ENCODE peak calls at places on chromosomes 4 and X, in seven cellular contexts. One of them, this sample, is unnamed.

GRCh38 chr4:79364048-79364447 is 38.2 kb upstream of the NAA11 start:
- DNase-seq in RWPE1: no peak
- DNase-seq in PC-9: no peak
- DNase-seq in activated B cell treated with CpG ODN at 0.5 μM for 24 hours: no peak
- DNase-seq in activated CD8-positive, alpha-beta T cell treated with anti-CD3 and anti-CD28 coated beads for 36 hours: no peak
- DNase-seq in upper lobe of right lung: no peak
- DNase-seq in AG09319: no peak
- DNase-seq in this sample: no peak

GRCh38 chr4:66034671-66035070 is 364.4 kb upstream of the EPHA5 start:
- DNase-seq in activated CD8-positive, alpha-beta T cell treated with anti-CD3 and anti-CD28 coated beads for 36 hours: no peak
- DNase-seq in activated B cell treated with CpG ODN at 0.5 μM for 24 hours: no peak
- DNase-seq in PC-9: no peak
- DNase-seq in upper lobe of right lung: no peak
- DNase-seq in AG09319: no peak
- DNase-seq in RWPE1: no peak
- DNase-seq in this sample: no peak

GRCh38 chrX:110162867-110163266 is 155.0 kb downstream of the AMMECR1 start:
- DNase-seq in activated CD8-positive, alpha-beta T cell treated with anti-CD3 and anti-CD28 coated beads for 36 hours: no peak
- DNase-seq in RWPE1: no peak
- DNase-seq in AG09319: no peak
- DNase-seq in PC-9: peak; percentile 50
- DNase-seq in activated B cell treated with CpG ODN at 0.5 μM for 24 hours: no peak
- DNase-seq in upper lobe of right lung: no peak
- DNase-seq in this sample: no peak

GRCh38 chr4:158025131-158025530 is 147.7 kb downstream of the GASK1B start:
- DNase-seq in PC-9: peak; percentile 23
- DNase-seq in RWPE1: peak; percentile 50
- DNase-seq in activated CD8-positive, alpha-beta T cell treated with anti-CD3 and anti-CD28 coated beads for 36 hours: no peak
- DNase-seq in upper lobe of right lung: no peak
- DNase-seq in activated B cell treated with CpG ODN at 0.5 μM for 24 hours: no peak
- DNase-seq in AG09319: no peak
- DNase-seq in this sample: no peak

GRCh38 chrX:135463937-135464336 is 42.2 kb downstream of the SMIM10L2A start:
- DNase-seq in RWPE1: no peak
- DNase-seq in PC-9: no peak
- DNase-seq in upper lobe of right lung: no peak
- DNase-seq in AG09319: no peak
- DNase-seq in activated B cell treated with CpG ODN at 0.5 μM for 24 hours: no peak
- DNase-seq in activated CD8-positive, alpha-beta T cell treated with anti-CD3 and anti-CD28 coated beads for 36 hours: no peak
- DNase-seq in this sample: no peak

GRCh38 chrX:70664726-70665125 is 220.1 kb downstream of the DLG3 start:
- DNase-seq in AG09319: peak; percentile 2
- DNase-seq in RWPE1: peak; percentile 2
- DNase-seq in activated B cell treated with CpG ODN at 0.5 μM for 24 hours: no peak
- DNase-seq in upper lobe of right lung: no peak
- DNase-seq in PC-9: no peak
- DNase-seq in activated CD8-positive, alpha-beta T cell treated with anti-CD3 and anti-CD28 coated beads for 36 hours: peak; percentile 12
- DNase-seq in this sample: peak; percentile 6

GRCh38 chr4:100983426-100983825 is 363.9 kb downstream of the PPP3CA start:
- DNase-seq in activated B cell treated with CpG ODN at 0.5 μM for 24 hours: no peak
- DNase-seq in activated CD8-positive, alpha-beta T cell treated with anti-CD3 and anti-CD28 coated beads for 36 hours: no peak
- DNase-seq in RWPE1: no peak
- DNase-seq in upper lobe of right lung: no peak
- DNase-seq in AG09319: no peak
- DNase-seq in PC-9: no peak
- DNase-seq in this sample: no peak

GRCh38 chrX:107576392-107576791 is 51.9 kb upstream of the PRPS1 start:
- DNase-seq in PC-9: no peak
- DNase-seq in AG09319: no peak
- DNase-seq in activated CD8-positive, alpha-beta T cell treated with anti-CD3 and anti-CD28 coated beads for 36 hours: no peak
- DNase-seq in upper lobe of right lung: no peak
- DNase-seq in RWPE1: no peak
- DNase-seq in activated B cell treated with CpG ODN at 0.5 μM for 24 hours: no peak
- DNase-seq in this sample: no peak

GRCh38 chrX:151902813-151903591 is 9.7 kb upstream of the MAGEA4 start:
- DNase-seq in activated B cell treated with CpG ODN at 0.5 μM for 24 hours: no peak
- DNase-seq in activated CD8-positive, alpha-beta T cell treated with anti-CD3 and anti-CD28 coated beads for 36 hours: no peak
- DNase-seq in upper lobe of right lung: no peak
- DNase-seq in RWPE1: peak; percentile 68
- DNase-seq in AG09319: peak; percentile 50
- DNase-seq in PC-9: peak; percentile 47
- DNase-seq in this sample: no peak

GRCh38 chrX:357693-358471 is 28.8 kb downstream of the PPP2R3B start:
- DNase-seq in activated CD8-positive, alpha-beta T cell treated with anti-CD3 and anti-CD28 coated beads for 36 hours: peak; percentile 76
- DNase-seq in upper lobe of right lung: peak; percentile 64
- DNase-seq in AG09319: no peak
- DNase-seq in activated B cell treated with CpG ODN at 0.5 μM for 24 hours: no peak
- DNase-seq in PC-9: no peak
- DNase-seq in RWPE1: peak; percentile 18
- DNase-seq in this sample: no peak

GRCh38 chrX:3271485-3272186 is 74.8 kb downstream of the MXRA5 start:
- DNase-seq in activated CD8-positive, alpha-beta T cell treated with anti-CD3 and anti-CD28 coated beads for 36 hours: no peak
- DNase-seq in activated B cell treated with CpG ODN at 0.5 μM for 24 hours: no peak
- DNase-seq in AG09319: peak; percentile 42
- DNase-seq in RWPE1: peak; percentile 45
- DNase-seq in PC-9: no peak
- DNase-seq in upper lobe of right lung: no peak
- DNase-seq in this sample: no peak

GRCh38 chr4:156388826-156389225 is 435.2 kb upstream of the CTSO start:
- DNase-seq in activated B cell treated with CpG ODN at 0.5 μM for 24 hours: no peak
- DNase-seq in AG09319: no peak
- DNase-seq in PC-9: no peak
- DNase-seq in activated CD8-positive, alpha-beta T cell treated with anti-CD3 and anti-CD28 coated beads for 36 hours: no peak
- DNase-seq in RWPE1: no peak
- DNase-seq in upper lobe of right lung: no peak
- DNase-seq in this sample: no peak

GRCh38 chr4:59598233-59598618 is 1601.9 kb upstream of the ADGRL3 start:
- DNase-seq in activated CD8-positive, alpha-beta T cell treated with anti-CD3 and anti-CD28 coated beads for 36 hours: no peak
- DNase-seq in PC-9: no peak
- DNase-seq in RWPE1: no peak
- DNase-seq in AG09319: no peak
- DNase-seq in upper lobe of right lung: peak; percentile 26
- DNase-seq in activated B cell treated with CpG ODN at 0.5 μM for 24 hours: no peak
- DNase-seq in this sample: no peak

GRCh38 chr4:128649575-128650205 is 159.8 kb upstream of the JADE1 start:
- DNase-seq in activated B cell treated with CpG ODN at 0.5 μM for 24 hours: no peak
- DNase-seq in activated CD8-positive, alpha-beta T cell treated with anti-CD3 and anti-CD28 coated beads for 36 hours: no peak
- DNase-seq in RWPE1: no peak
- DNase-seq in AG09319: no peak
- DNase-seq in PC-9: no peak
- DNase-seq in upper lobe of right lung: no peak
- DNase-seq in this sample: no peak

GRCh38 chr4:17010426-17011087 is 112.1 kb upstream of the LDB2 start:
- DNase-seq in PC-9: no peak
- DNase-seq in upper lobe of right lung: no peak
- DNase-seq in activated CD8-positive, alpha-beta T cell treated with anti-CD3 and anti-CD28 coated beads for 36 hours: no peak
- DNase-seq in RWPE1: no peak
- DNase-seq in AG09319: no peak
- DNase-seq in activated B cell treated with CpG ODN at 0.5 μM for 24 hours: no peak
- DNase-seq in this sample: no peak

GRCh38 chr4:1864076-1865008 is 6.9 kb upstream of the NSD2 start:
- DNase-seq in upper lobe of right lung: no peak
- DNase-seq in PC-9: no peak
- DNase-seq in activated CD8-positive, alpha-beta T cell treated with anti-CD3 and anti-CD28 coated beads for 36 hours: no peak
- DNase-seq in AG09319: no peak
- DNase-seq in RWPE1: no peak
- DNase-seq in activated B cell treated with CpG ODN at 0.5 μM for 24 hours: no peak
- DNase-seq in this sample: no peak

GRCh38 chrX:108270739-108271396 is 167.4 kb downstream of the COL4A6 start:
- DNase-seq in AG09319: no peak
- DNase-seq in upper lobe of right lung: no peak
- DNase-seq in activated CD8-positive, alpha-beta T cell treated with anti-CD3 and anti-CD28 coated beads for 36 hours: no peak
- DNase-seq in activated B cell treated with CpG ODN at 0.5 μM for 24 hours: no peak
- DNase-seq in RWPE1: no peak
- DNase-seq in PC-9: no peak
- DNase-seq in this sample: no peak

GRCh38 chr4:177519481-177520270 is 77.4 kb upstream of the AGA start:
- DNase-seq in activated B cell treated with CpG ODN at 0.5 μM for 24 hours: no peak
- DNase-seq in PC-9: no peak
- DNase-seq in upper lobe of right lung: no peak
- DNase-seq in activated CD8-positive, alpha-beta T cell treated with anti-CD3 and anti-CD28 coated beads for 36 hours: no peak
- DNase-seq in AG09319: no peak
- DNase-seq in RWPE1: no peak
- DNase-seq in this sample: no peak

GRCh38 chr4:166279261-166279660 is 406.2 kb downstream of the TLL1 start:
- DNase-seq in activated B cell treated with CpG ODN at 0.5 μM for 24 hours: no peak
- DNase-seq in RWPE1: no peak
- DNase-seq in upper lobe of right lung: no peak
- DNase-seq in AG09319: no peak
- DNase-seq in activated CD8-positive, alpha-beta T cell treated with anti-CD3 and anti-CD28 coated beads for 36 hours: no peak
- DNase-seq in PC-9: no peak
- DNase-seq in this sample: no peak

GRCh38 chr4:166277851-166278250 is 404.8 kb downstream of the TLL1 start:
- DNase-seq in RWPE1: no peak
- DNase-seq in AG09319: no peak
- DNase-seq in activated B cell treated with CpG ODN at 0.5 μM for 24 hours: no peak
- DNase-seq in PC-9: no peak
- DNase-seq in upper lobe of right lung: no peak
- DNase-seq in activated CD8-positive, alpha-beta T cell treated with anti-CD3 and anti-CD28 coated beads for 36 hours: no peak
- DNase-seq in this sample: no peak

GRCh38 chr4:166277406-166277805 is 404.4 kb downstream of the TLL1 start:
- DNase-seq in activated CD8-positive, alpha-beta T cell treated with anti-CD3 and anti-CD28 coated beads for 36 hours: no peak
- DNase-seq in RWPE1: no peak
- DNase-seq in upper lobe of right lung: no peak
- DNase-seq in PC-9: no peak
- DNase-seq in AG09319: no peak
- DNase-seq in activated B cell treated with CpG ODN at 0.5 μM for 24 hours: no peak
- DNase-seq in this sample: no peak

GRCh38 chr4:166274136-166274761 is 401.2 kb downstream of the TLL1 start:
- DNase-seq in PC-9: no peak
- DNase-seq in RWPE1: no peak
- DNase-seq in activated B cell treated with CpG ODN at 0.5 μM for 24 hours: no peak
- DNase-seq in AG09319: no peak
- DNase-seq in upper lobe of right lung: no peak
- DNase-seq in activated CD8-positive, alpha-beta T cell treated with anti-CD3 and anti-CD28 coated beads for 36 hours: no peak
- DNase-seq in this sample: no peak

GRCh38 chr4:166274775-166275174 is 401.7 kb downstream of the TLL1 start:
- DNase-seq in activated B cell treated with CpG ODN at 0.5 μM for 24 hours: no peak
- DNase-seq in PC-9: no peak
- DNase-seq in RWPE1: no peak
- DNase-seq in upper lobe of right lung: no peak
- DNase-seq in AG09319: no peak
- DNase-seq in activated CD8-positive, alpha-beta T cell treated with anti-CD3 and anti-CD28 coated beads for 36 hours: no peak
- DNase-seq in this sample: no peak
- TF ChIP-seq CTCF in activated B cell treated with CpG ODN at 0.5 μM for 24 hours: no peak
- TF ChIP-seq CTCF in PC-9: no peak
- TF ChIP-seq CTCF in RWPE1: no peak
- TF ChIP-seq CTCF in upper lobe of right lung: no peak
- TF ChIP-seq CTCF in AG09319: no peak
- TF ChIP-seq CTCF in activated CD8-positive, alpha-beta T cell treated with anti-CD3 and anti-CD28 coated beads for 36 hours: no peak
- TF ChIP-seq CTCF in this sample: no peak

DNA sequence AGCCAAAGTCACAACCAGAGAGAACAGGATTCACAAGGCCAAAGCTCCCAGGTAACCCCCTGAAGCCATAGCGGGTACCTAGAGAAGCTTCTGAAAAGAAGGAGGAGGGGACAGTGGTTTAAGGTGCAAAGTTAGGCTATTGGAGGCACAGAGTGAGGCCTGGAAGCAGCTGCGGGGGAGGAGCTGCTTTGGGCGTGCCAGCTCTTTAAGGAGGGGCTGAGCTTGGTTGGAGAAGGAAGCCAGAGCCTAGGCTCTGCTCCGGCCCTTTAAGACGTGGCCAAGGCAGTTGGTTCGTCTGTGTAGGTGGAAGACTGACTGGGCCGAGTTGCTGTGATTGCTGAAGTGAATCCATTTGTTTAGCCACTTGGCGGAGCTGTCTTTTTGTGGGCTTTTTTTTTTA is 1.5 kb downstream of the KLF8 start:
- DNase-seq in AG09319: peak; percentile 4
- DNase-seq in activated CD8-positive, alpha-beta T cell treated with anti-CD3 and anti-CD28 coated beads for 36 hours: peak; percentile 19
- DNase-seq in upper lobe of right lung: peak; percentile 80
- DNase-seq in RWPE1: no peak
- DNase-seq in PC-9: peak; percentile 90
- DNase-seq in activated B cell treated with CpG ODN at 0.5 μM for 24 hours: peak; percentile 14
- DNase-seq in this sample: peak; percentile 50
- TF ChIP-seq CTCF in AG09319: no peak
- TF ChIP-seq CTCF in activated CD8-positive, alpha-beta T cell treated with anti-CD3 and anti-CD28 coated beads for 36 hours: no peak
- TF ChIP-seq CTCF in upper lobe of right lung: peak; percentile 16
- TF ChIP-seq CTCF in RWPE1: no peak
- TF ChIP-seq CTCF in PC-9: no peak
- TF ChIP-seq CTCF in activated B cell treated with CpG ODN at 0.5 μM for 24 hours: no peak
- TF ChIP-seq CTCF in this sample: no peak

GRCh38 chr4:144715230-144715629 is 69.3 kb downstream of the HHIP start:
- DNase-seq in activated CD8-positive, alpha-beta T cell treated with anti-CD3 and anti-CD28 coated beads for 36 hours: no peak
- DNase-seq in RWPE1: no peak
- DNase-seq in PC-9: no peak
- DNase-seq in activated B cell treated with CpG ODN at 0.5 μM for 24 hours: no peak
- DNase-seq in upper lobe of right lung: no peak
- DNase-seq in AG09319: no peak
- DNase-seq in this sample: no peak
- TF ChIP-seq CTCF in activated CD8-positive, alpha-beta T cell treated with anti-CD3 and anti-CD28 coated beads for 36 hours: no peak
- TF ChIP-seq CTCF in RWPE1: no peak
- TF ChIP-seq CTCF in PC-9: no peak
- TF ChIP-seq CTCF in activated B cell treated with CpG ODN at 0.5 μM for 24 hours: no peak
- TF ChIP-seq CTCF in upper lobe of right lung: no peak
- TF ChIP-seq CTCF in AG09319: no peak
- TF ChIP-seq CTCF in this sample: no peak

GRCh38 chr4:2958446-2958845 is 4.8 kb downstream of the NOP14 start:
- DNase-seq in AG09319: no peak
- DNase-seq in activated CD8-positive, alpha-beta T cell treated with anti-CD3 and anti-CD28 coated beads for 36 hours: no peak
- DNase-seq in activated B cell treated with CpG ODN at 0.5 μM for 24 hours: no peak
- DNase-seq in PC-9: no peak
- DNase-seq in upper lobe of right lung: no peak
- DNase-seq in RWPE1: no peak
- DNase-seq in this sample: no peak

GRCh38 chr4:2953496-2953895 is 9.7 kb downstream of the NOP14 start:
- DNase-seq in RWPE1: no peak
- DNase-seq in AG09319: no peak
- DNase-seq in PC-9: no peak
- DNase-seq in activated CD8-positive, alpha-beta T cell treated with anti-CD3 and anti-CD28 coated beads for 36 hours: no peak
- DNase-seq in activated B cell treated with CpG ODN at 0.5 μM for 24 hours: no peak
- DNase-seq in upper lobe of right lung: no peak
- DNase-seq in this sample: no peak

GRCh38 chr4:2950221-2950989 is 12.8 kb downstream of the NOP14 start:
- DNase-seq in RWPE1: no peak
- DNase-seq in upper lobe of right lung: no peak
- DNase-seq in activated B cell treated with CpG ODN at 0.5 μM for 24 hours: no peak
- DNase-seq in AG09319: no peak
- DNase-seq in activated CD8-positive, alpha-beta T cell treated with anti-CD3 and anti-CD28 coated beads for 36 hours: no peak
- DNase-seq in PC-9: no peak
- DNase-seq in this sample: no peak

GRCh38 chr4:2949782-2950125 is 13.5 kb downstream of the NOP14 start:
- DNase-seq in activated CD8-positive, alpha-beta T cell treated with anti-CD3 and anti-CD28 coated beads for 36 hours: no peak
- DNase-seq in upper lobe of right lung: no peak
- DNase-seq in activated B cell treated with CpG ODN at 0.5 μM for 24 hours: no peak
- DNase-seq in PC-9: no peak
- DNase-seq in RWPE1: no peak
- DNase-seq in AG09319: no peak
- DNase-seq in this sample: no peak

GRCh38 chr4:2954358-2955185 is 8.6 kb downstream of the NOP14 start:
- DNase-seq in RWPE1: no peak
- DNase-seq in upper lobe of right lung: no peak
- DNase-seq in AG09319: no peak
- DNase-seq in activated B cell treated with CpG ODN at 0.5 μM for 24 hours: no peak
- DNase-seq in activated CD8-positive, alpha-beta T cell treated with anti-CD3 and anti-CD28 coated beads for 36 hours: peak; percentile 87
- DNase-seq in PC-9: no peak
- DNase-seq in this sample: peak; percentile 66
- TF ChIP-seq CTCF in RWPE1: no peak
- TF ChIP-seq CTCF in upper lobe of right lung: no peak
- TF ChIP-seq CTCF in AG09319: no peak
- TF ChIP-seq CTCF in activated B cell treated with CpG ODN at 0.5 μM for 24 hours: no peak
- TF ChIP-seq CTCF in activated CD8-positive, alpha-beta T cell treated with anti-CD3 and anti-CD28 coated beads for 36 hours: no peak
- TF ChIP-seq CTCF in PC-9: no peak
- TF ChIP-seq CTCF in this sample: peak; percentile 46